ENCODE peak calls at places on chromosomes 5 and 9, in five cellular contexts. F is HCT116, L is brain microvascular endothelial cell, Z is activated B cell treated with CpG ODN at 0.5 μM for 24 hours, B is RWPE1. M is an unnamed sample.

GRCh38 chr9:105842023-105842644 is 147.8 kb downstream of the TMEM38B start:
- DNase-seq in L (peak), Z (no peak), F (peak), B (peak), M (no peak)

GRCh38 chr5:108481355-108481931 is 99.5 kb upstream of the FBXL17 start:
- DNase-seq in L (peak), F (peak), Z (no peak), B (peak), M (no peak)

GRCh38 chr9:114504341-114505186 is 709 bp downstream of the WHRN start:
- DNase-seq in F (peak), Z (peak), B (peak), L (peak), M (peak)

GRCh38 chr5:151182976-151183375 is 25.4 kb upstream of the ANXA6 start:
- DNase-seq in B (no peak), L (no peak), Z (no peak), F (no peak), M (no peak)

GRCh38 chr9:129140397-129141065 is 29.3 kb downstream of the PTPA start:
- DNase-seq in L (peak), Z (peak), F (no peak), B (peak), M (no peak)

GRCh38 chr9:101791938-101792337 is 53.5 kb upstream of the GRIN3A start:
- DNase-seq in L (peak), Z (no peak), B (peak), F (peak), M (no peak)

GRCh38 chr5:150729859-150730258 is 29.0 kb downstream of the DCTN4 start:
- DNase-seq in Z (no peak), F (no peak), L (no peak), B (no peak), M (no peak)

GRCh38 chr5:62719061-62719730 is 140.6 kb downstream of the LRRC70 start:
- DNase-seq in F (no peak), B (no peak), Z (no peak), L (no peak), M (no peak)

GRCh38 chr5:57779383-57780223 is 297.0 kb upstream of the ACTBL2 start:
- DNase-seq in Z (no peak), L (peak), F (peak), B (peak), M (no peak)

GRCh38 chr9:19782005-19782404 is 6.8 kb downstream of the SLC24A2 start:
- DNase-seq in Z (no peak), F (no peak), L (peak), B (peak), M (no peak)

GRCh38 chr9:123248630-123249029 is 19.8 kb downstream of the STRBP start:
- DNase-seq in L (no peak), B (no peak), F (no peak), Z (no peak), M (no peak)

GRCh38 chr5:91101777-91102379 is 281.2 kb downstream of the ARRDC3 start:
- DNase-seq in B (peak), Z (no peak), L (peak), F (peak), M (no peak)

GRCh38 chr9:109493648-109494047 is 4.5 kb downstream of the PTPN3 start:
- DNase-seq in Z (no peak), B (no peak), L (no peak), F (no peak), M (no peak)

GRCh38 chr5:159913481-159913880 is 2.8 kb upstream of the ADRA1B start:
- DNase-seq in Z (no peak), B (no peak), L (peak), F (no peak), M (no peak)

GRCh38 chr9:109476781-109477268 is 21.3 kb downstream of the PTPN3 start:
- DNase-seq in Z (no peak), F (no peak), L (no peak), B (peak), M (no peak)

GRCh38 chr5:39394946-39395345 is 29.8 kb downstream of the DAB2 start:
- DNase-seq in B (peak), Z (no peak), L (peak), F (no peak), M (no peak)

GRCh38 chr5:62790348-62790747 is 211.7 kb downstream of the LRRC70 start:
- DNase-seq in F (no peak), L (no peak), B (no peak), Z (no peak), M (no peak)

GRCh38 chr9:37290881-37291485 is 131.5 kb upstream of the GRHPR start:
- DNase-seq in Z (no peak), B (peak), L (peak), F (peak), M (no peak)

GRCh38 chr5:1938310-1939000 is 55.7 kb upstream of the IRX4 start:
- DNase-seq in B (no peak), F (no peak), Z (no peak), L (no peak), M (no peak)

GRCh38 chr5:136235316-136235715 is 42.4 kb upstream of the SMIM32 start:
- DNase-seq in L (no peak), Z (no peak), F (no peak), B (no peak), M (no peak)

GRCh38 chr9:129626079-129626943 is at the start of gene NTMT1:
- DNase-seq in F (peak), B (peak), L (peak), Z (peak), M (peak)

GRCh38 chr5:167578977-167579700 is 712.3 kb upstream of the WWC1 start:
- DNase-seq in L (no peak), B (no peak), F (no peak), Z (no peak), M (no peak)

GRCh38 chr5:42894057-42894456 is 82.4 kb upstream of the SELENOP start:
- DNase-seq in B (no peak), Z (no peak), L (no peak), F (no peak), M (no peak)

GRCh38 chr5:168157141-168157540 is 134.3 kb upstream of the WWC1 start:
- DNase-seq in F (no peak), L (no peak), B (no peak), Z (no peak), M (no peak)

GRCh38 chr9:115167175-115167574 is 49.2 kb upstream of the TNC start:
- DNase-seq in Z (no peak), B (peak), F (no peak), L (peak), M (no peak)

GRCh38 chr9:100186356-100186755 is 87.3 kb downstream of the INVS start:
- DNase-seq in Z (no peak), F (no peak), L (no peak), B (no peak), M (no peak)

GRCh38 chr9:80881946-80882345 is 807.4 kb downstream of the TLE1 start:
- DNase-seq in Z (no peak), B (no peak), L (no peak), F (no peak), M (no peak)

GRCh38 chr9:130003943-130004552 is 38.9 kb downstream of the FNBP1 start:
- DNase-seq in F (no peak), Z (no peak), B (no peak), L (no peak), M (no peak)

GRCh38 chr9:135103001-135103446 is 15.6 kb downstream of the OLFM1 start:
- DNase-seq in F (no peak), B (no peak), L (no peak), Z (no peak), M (no peak)

GRCh38 chr5:152462021-152462721 is 57.1 kb upstream of the NMUR2 start:
- DNase-seq in B (no peak), L (no peak), Z (no peak), F (no peak), M (no peak)

GRCh38 chr9:130642926-130643325 is 21.5 kb upstream of the PRDM12 start:
- DNase-seq in L (no peak), B (no peak), Z (no peak), F (no peak), M (no peak)

GRCh38 chr9:135695642-135696041 is 3.6 kb downstream of the SOHLH1 start:
- DNase-seq in Z (no peak), F (no peak), L (no peak), B (no peak), M (no peak)

GRCh38 chr5:65037845-65038815 is 269.4 kb downstream of the CWC27 start:
- DNase-seq in L (no peak), Z (no peak), B (no peak), F (peak), M (no peak)

GRCh38 chr5:110903966-110904365 is 165.2 kb downstream of the SLC25A46 start:
- DNase-seq in L (no peak), B (no peak), F (no peak), Z (no peak), M (no peak)

GRCh38 chr9:70324963-70325362 is 66.2 kb downstream of the SMC5 start:
- DNase-seq in L (no peak), F (no peak), Z (no peak), B (no peak), M (no peak)

GRCh38 chr5:37738057-37738691 is 101.7 kb downstream of the GDNF start:
- DNase-seq in L (peak), F (peak), B (peak), Z (no peak), M (no peak)

GRCh38 chr9:118961857-118962256 is 407.4 kb downstream of the BRINP1 start:
- DNase-seq in Z (no peak), B (peak), L (peak), F (no peak), M (no peak)

GRCh38 chr9:83620841-83621636 is 1.9 kb upstream of the IDNK start:
- DNase-seq in Z (no peak), F (peak), L (peak), B (peak), M (peak)

GRCh38 chr5:150434502-150434901 is 15.0 kb downstream of the RPS14 start:
- DNase-seq in Z (no peak), L (peak), F (no peak), B (peak), M (no peak)

GRCh38 chr9:136885950-136886578 is at the start of gene TRAF2:
- DNase-seq in L (peak), B (peak), F (peak), Z (peak), M (peak)
- TF ChIP-seq CTCF in L (no peak), B (no peak), F (no peak), Z (no peak), M (no peak)

GRCh38 chr5:99911971-99912370 is 623.2 kb upstream of the FAM174A start:
- DNase-seq in Z (no peak), F (no peak), B (no peak), L (no peak), M (no peak)
- TF ChIP-seq CTCF in Z (no peak), F (no peak), B (no peak), L (no peak), M (no peak)

GRCh38 chr9:95193067-95193466 is 124.4 kb downstream of the FANCC start:
- DNase-seq in F (peak), B (no peak), L (no peak), Z (no peak), M (no peak)
- TF ChIP-seq CTCF in F (no peak), B (no peak), L (peak), Z (no peak), M (no peak)

GRCh38 chr9:77944556-77945261 is 86.9 kb downstream of the GNAQ start:
- DNase-seq in F (no peak), Z (no peak), B (no peak), L (no peak), M (no peak)
- TF ChIP-seq CTCF in F (no peak), Z (no peak), B (no peak), L (peak), M (no peak)

GRCh38 chr5:113510836-113511451 is 2.5 kb upstream of the YTHDC2 start:
- DNase-seq in F (peak), B (peak), L (no peak), Z (no peak), M (no peak)
- TF ChIP-seq CTCF in F (peak), B (peak), L (peak), Z (no peak), M (peak)

GRCh38 chr9:95004452-95005275 is 278.2 kb downstream of the AOPEP start:
- DNase-seq in Z (peak), B (peak), L (no peak), F (no peak), M (no peak)

GRCh38 chr9:95001720-95002119 is 275.2 kb downstream of the AOPEP start:
- DNase-seq in L (no peak), F (no peak), Z (no peak), B (no peak), M (no peak)

GRCh38 chr9:95000821-95001220 is 274.3 kb downstream of the AOPEP start:
- DNase-seq in F (no peak), L (no peak), Z (no peak), B (no peak), M (no peak)

GRCh38 chr9:95005276-95006141 is 279.0 kb downstream of the AOPEP start:
- DNase-seq in Z (no peak), L (no peak), F (no peak), B (peak), M (no peak)

GRCh38 chr9:95003694-95004451 is 277.4 kb downstream of the AOPEP start:
- DNase-seq in Z (no peak), L (peak), B (peak), F (no peak), M (no peak)
- TF ChIP-seq CTCF in Z (no peak), L (peak), B (no peak), F (no peak), M (no peak)

GRCh38 chr9:133938086-133938485 is 54.0 kb downstream of the VAV2 start:
- DNase-seq in Z (no peak), F (no peak), L (no peak), B (no peak), M (no peak)
- TF ChIP-seq CTCF in Z (no peak), F (no peak), L (no peak), B (no peak), M (no peak)

GRCh38 chr5:180212363-180213255 is 3.6 kb upstream of the RASGEF1C start:
- DNase-seq in B (peak), Z (no peak), F (no peak), L (no peak), M (no peak)
- TF ChIP-seq CTCF in B (no peak), Z (no peak), F (no peak), L (no peak), M (no peak)

GRCh38 chr5:139137703-139138102 is 60.5 kb downstream of the SIL1 start:
- DNase-seq in Z (no peak), L (peak), F (peak), B (no peak), M (no peak)
- TF ChIP-seq CTCF in Z (no peak), L (peak), F (peak), B (no peak), M (peak)

GRCh38 chr9:87290241-87290700 is 207.4 kb upstream of the DAPK1 start:
- DNase-seq in Z (no peak), B (peak), F (no peak), L (peak), M (no peak)
- TF ChIP-seq CTCF in Z (no peak), B (no peak), F (peak), L (peak), M (no peak)